ENCODE peak calls at places on chromosome 7, in four cellular contexts. V, J, I and U are unnamed samples. For H3K27me3, the result is how much of the 10 kb centered on the place peaks cover.

GRCh38 chr7:23469150-23469960 is 936 bp downstream of the IGF2BP3 start:
- DNase-seq in V (peak), J (no peak), I (no peak), U (peak)

GRCh38 chr7:76234931-76235441 is 33.3 kb downstream of the SRRM3 start:
- DNase-seq in J (peak), I (peak), V (peak), U (peak)

GRCh38 chr7:38978474-38978873 is 765 bp downstream of the POU6F2 start:
- DNase-seq in J (no peak), I (no peak), V (no peak), U (no peak)

GRCh38 chr7:30760514-30761213 is 8.7 kb downstream of the INMT start:
- DNase-seq in V (no peak), J (no peak), I (no peak), U (no peak)

GRCh38 chr7:80781561-80781979 is 137.3 kb downstream of the SEMA3C start:
- DNase-seq in J (peak), I (peak), V (no peak), U (peak)

GRCh38 chr7:39589323-39590111 is 23.3 kb downstream of the YAE1 start:
- DNase-seq in J (peak), V (no peak), I (peak), U (peak)

GRCh38 chr7:137848095-137848494 is 1.3 kb upstream of the DGKI start:
- DNase-seq in J (no peak), I (no peak), V (no peak), U (no peak)

GRCh38 chr7:66639773-66640172 is 11.1 kb downstream of the KCTD7 start:
- DNase-seq in V (no peak), J (no peak), I (no peak), U (no peak)

GRCh38 chr7:12884856-12885440 is 197.5 kb downstream of the ARL4A start:
- DNase-seq in J (no peak), I (no peak), V (no peak), U (no peak)

GRCh38 chr7:131111-132094 is 61.0 kb upstream of the FAM20C start:
- DNase-seq in V (no peak), J (no peak), I (no peak), U (no peak)

GRCh38 chr7:32516551-32517082 is 21.3 kb downstream of the AVL9 start:
- DNase-seq in V (no peak), I (no peak), J (no peak), U (no peak)

GRCh38 chr7:150446288-150446938 is 4.0 kb upstream of the GIMAP8 start:
- DNase-seq in I (no peak), J (no peak), V (no peak), U (no peak)

DNA sequence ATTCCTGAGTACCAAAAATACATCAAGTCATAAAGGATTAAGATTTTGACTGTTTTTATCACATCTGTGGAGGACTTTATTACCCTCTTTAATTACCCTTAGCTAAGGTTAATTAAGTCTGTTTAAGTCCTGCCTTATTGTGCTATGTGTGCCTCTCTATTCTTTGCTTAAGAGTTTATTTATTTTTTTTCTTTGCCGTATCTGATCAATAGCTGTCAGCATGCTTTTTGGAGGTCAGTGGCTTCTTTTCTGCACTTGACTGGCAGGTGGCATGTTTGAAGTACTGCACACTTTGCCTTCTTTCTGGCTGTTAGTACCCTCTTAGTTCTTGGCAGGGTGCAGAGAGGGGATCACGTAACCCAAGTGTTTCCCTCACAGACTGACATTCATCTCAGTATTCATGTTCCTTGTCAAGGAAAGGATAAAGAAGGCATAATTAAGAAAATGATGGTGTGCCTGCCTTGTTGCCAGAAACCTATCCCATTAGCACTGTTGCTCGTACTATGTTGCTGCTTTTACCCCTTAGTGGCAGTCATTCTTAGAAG is 225.8 kb downstream of the EXOC4 start:
- DNase-seq in V (no peak), I (no peak), J (no peak), U (no peak)
- H3K9ac ChIP-seq in V (no peak), I (no peak), J (no peak), U (no peak)

GRCh38 chr7:146249272-146249671 is 132.7 kb downstream of the CNTNAP2 start:
- DNase-seq in J (no peak), V (no peak), I (no peak), U (no peak)
- H3K27me3 ChIP-seq in J (under half), V (under half), I (under half), U (under half)

GRCh38 chr7:96987719-96988118 is 17.6 kb upstream of the DLX6 start:
- DNase-seq in J (no peak), I (no peak), V (no peak), U (no peak)
- H3K9ac ChIP-seq in J (no peak), I (no peak), V (no peak), U (no peak)

DNA sequence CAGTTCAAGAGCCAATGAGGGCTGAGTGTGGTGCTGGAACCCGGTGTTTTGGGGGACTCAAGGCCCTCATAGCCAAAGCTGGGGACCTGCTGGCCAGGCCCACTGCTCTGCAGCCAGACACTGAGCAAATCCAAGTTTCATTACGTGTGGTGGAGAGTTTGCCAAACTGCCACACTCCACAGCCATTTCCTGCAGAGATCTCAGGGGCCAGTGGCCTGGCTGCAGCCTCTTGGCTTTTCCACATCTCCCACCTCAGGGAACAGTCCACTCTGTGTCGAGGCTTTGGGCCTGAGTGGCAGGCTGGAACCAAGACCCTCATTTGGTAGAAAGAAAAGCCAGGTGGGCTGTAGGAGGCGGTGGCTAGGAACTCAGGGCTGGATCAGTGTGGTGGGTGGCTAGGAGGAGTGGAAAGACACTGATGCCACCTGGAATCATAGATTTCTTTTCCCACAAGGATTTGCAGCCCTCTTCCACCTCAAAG is 3.2 kb downstream of the HOXA11 start:
- DNase-seq in V (no peak), J (no peak), I (no peak), U (no peak)
- H3K27me3 ChIP-seq in V (half or more), J (under half), I (under half), U (under half)

GRCh38 chr7:96819111-96819700 is 109.6 kb upstream of the SEM1 start:
- DNase-seq in J (no peak), I (no peak), V (no peak), U (no peak)
- H3K9ac ChIP-seq in J (no peak), I (no peak), V (no peak), U (no peak)

GRCh38 chr7:1367501-1367900 is 91.8 kb downstream of the MICALL2 start:
- DNase-seq in I (no peak), J (no peak), V (peak), U (no peak)

GRCh38 chr7:1366801-1367405 is 92.4 kb downstream of the MICALL2 start:
- DNase-seq in V (peak), J (no peak), I (no peak), U (no peak)

GRCh38 chr7:1369856-1370657 is 89.2 kb downstream of the MICALL2 start:
- DNase-seq in J (no peak), V (peak), I (no peak), U (no peak)

GRCh38 chr7:1368682-1369571 is 90.3 kb downstream of the MICALL2 start:
- DNase-seq in J (no peak), I (peak), V (peak), U (no peak)

DNA sequence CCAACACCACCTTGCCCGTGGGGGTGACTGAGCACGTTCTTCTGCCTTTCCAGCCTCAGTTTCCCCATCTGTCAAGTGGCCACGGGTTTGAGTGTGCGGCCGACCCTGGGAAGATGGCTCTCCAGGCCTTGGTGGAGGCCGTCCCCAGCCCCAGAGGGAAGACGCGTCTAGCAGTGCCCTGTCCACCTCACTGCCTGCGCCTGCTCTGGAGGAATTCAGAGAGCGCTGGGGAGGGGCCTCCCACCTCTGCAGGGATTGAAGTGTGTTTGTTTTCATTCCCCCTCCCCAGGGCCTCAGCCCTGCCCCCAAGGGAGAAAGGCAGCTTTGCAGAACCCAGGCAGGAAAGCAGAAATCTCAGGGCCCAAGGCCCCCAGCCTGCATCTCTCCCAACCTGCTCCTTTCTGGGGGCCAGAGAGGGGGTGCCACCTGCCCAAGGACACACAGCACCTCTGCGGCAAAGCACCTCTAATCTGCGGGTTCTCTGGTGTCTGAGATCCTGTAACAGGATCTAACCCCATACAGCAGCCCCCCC is 91.1 kb downstream of the MICALL2 start:
- DNase-seq in I (no peak), J (no peak), V (peak), U (no peak)
- H3K27me3 ChIP-seq in I (under half), J (half or more), V (half or more), U (under half)

GRCh38 chr7:132065973-132066611 is 509.7 kb upstream of the PODXL start:
- DNase-seq in V (no peak), I (no peak), J (no peak), U (no peak)
- H3K9ac ChIP-seq in V (peak), I (no peak), J (no peak), U (no peak)

DNA sequence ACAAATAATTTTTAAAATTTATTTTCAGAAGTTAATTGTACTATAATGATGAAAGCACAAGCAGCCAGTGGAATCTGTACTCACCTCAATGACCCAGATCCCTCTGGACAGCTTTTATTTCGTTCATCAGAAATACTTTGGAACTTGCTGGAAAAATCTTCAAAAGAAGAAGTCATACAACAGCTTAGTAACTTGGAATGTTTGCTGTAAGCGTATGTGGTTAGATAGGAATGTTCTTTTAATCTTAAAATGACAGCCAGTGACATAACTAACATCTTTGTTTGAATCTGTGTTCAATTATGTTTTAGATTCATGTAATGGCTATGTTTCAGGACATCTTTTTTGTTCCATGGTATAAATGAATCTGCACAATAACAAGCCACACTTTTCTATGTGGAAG is 26.8 kb downstream of the CFAP69 start:
- DNase-seq in V (no peak), J (no peak), I (no peak), U (peak)
- H3K27me3 ChIP-seq in V (under half), J (under half), I (under half), U (under half)

GRCh38 chr7:26101471-26102151 is 50.4 kb upstream of the NFE2L3 start:
- DNase-seq in I (no peak), V (no peak), J (no peak), U (no peak)
- H3K9ac ChIP-seq in I (no peak), V (no peak), J (no peak), U (no peak)

GRCh38 chr7:27191081-27191715 is 6.2 kb upstream of the HOXA11 start:
- DNase-seq in I (no peak), J (no peak), V (no peak), U (no peak)

GRCh38 chr7:27194002-27194352 is 5.9 kb downstream of the HOXA13 start:
- DNase-seq in J (no peak), I (no peak), V (no peak), U (no peak)

GRCh38 chr7:27191716-27192545 is 6.9 kb upstream of the HOXA11 start:
- DNase-seq in J (no peak), V (no peak), I (no peak), U (no peak)

GRCh38 chr7:27193335-27194001 is 6.4 kb downstream of the HOXA13 start:
- DNase-seq in J (no peak), V (no peak), I (no peak), U (no peak)

DNA sequence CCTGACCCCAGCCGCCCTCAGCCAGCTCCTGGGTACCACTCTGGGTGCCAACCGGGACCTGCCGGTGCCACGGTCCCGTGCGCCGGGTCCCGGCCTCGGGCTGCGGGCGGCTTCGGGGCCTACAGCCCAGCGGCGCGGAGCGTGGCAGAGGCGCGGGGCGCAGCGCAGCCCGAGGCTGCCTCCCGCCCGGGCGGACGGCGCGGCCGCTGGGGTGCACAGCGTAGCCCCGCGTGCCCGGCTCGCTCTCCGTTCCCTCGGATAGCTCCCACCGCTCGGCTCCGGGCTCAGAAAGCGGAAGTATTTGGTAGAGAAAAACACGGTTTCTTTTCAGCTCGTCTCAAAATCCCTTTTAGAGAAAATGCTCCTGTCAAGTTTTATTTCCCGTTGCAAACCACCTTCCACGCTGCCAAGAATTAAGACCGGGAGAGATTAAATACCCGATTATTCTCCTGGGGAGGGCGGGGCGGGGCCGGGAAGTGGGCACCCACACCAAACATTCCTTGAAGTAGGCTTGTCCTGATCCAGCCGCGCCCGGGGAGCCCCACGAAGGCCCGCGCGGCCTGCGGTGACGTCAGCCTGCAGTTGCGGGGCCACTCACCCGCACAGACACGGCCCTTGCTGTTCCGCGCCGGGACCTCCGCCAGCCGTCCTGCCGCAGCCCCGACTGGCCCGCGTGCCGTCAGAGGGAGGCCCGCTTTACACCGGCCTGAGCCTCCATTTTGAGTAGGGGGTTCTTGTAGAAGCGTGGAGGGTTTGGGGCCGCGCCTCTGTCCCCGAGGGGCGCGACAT is 7.2 kb downstream of the HOXA13 start:
- DNase-seq in V (peak), I (no peak), J (no peak), U (no peak)
- H3K27me3 ChIP-seq in V (half or more), I (under half), J (half or more), U (half or more)